ENCODE peak calls at places on chromosomes 16 and 17, in seven cellular contexts. J, A, U, E, S, X and M are unnamed samples.

GRCh38 chr17:43900858-43901754 is 6.2 kb downstream of the MPP2 start:
- DNase-seq in J (no peak), A (no peak), U (no peak), E (no peak), S (no peak), X (no peak), M (no peak)

GRCh38 chr17:75352079-75352569 is 53.4 kb downstream of the GRB2 start:
- DNase-seq in J (no peak), A (no peak), U (no peak), E (no peak), S (no peak), X (no peak), M (no peak)

GRCh38 chr17:64282753-64283080 is 19.7 kb upstream of the TEX2 start:
- DNase-seq in J (no peak), A (no peak), U (no peak), E (no peak), S (no peak), X (no peak), M (no peak)

GRCh38 chr17:29420128-29420527 is 30.0 kb downstream of the TAOK1 start:
- DNase-seq in J (no peak), A (no peak), U (no peak), E (no peak), S (no peak), X (no peak), M (no peak)

GRCh38 chr16:4057439-4057877 is 58.8 kb downstream of the ADCY9 start:
- DNase-seq in J (no peak), A (no peak), U (no peak), E (no peak), S (no peak), X (no peak), M (no peak)

GRCh38 chr17:8224891-8225812 is 14.8 kb upstream of the AURKB start:
- DNase-seq in J (no peak), A (no peak), U (no peak), E (no peak), S (no peak), X (no peak), M (no peak)

GRCh38 chr16:27721548-27722265 is 171.8 kb downstream of the KATNIP start:
- DNase-seq in J (peak; percentile 82), A (peak; percentile 72), U (no peak), E (no peak), S (no peak), X (no peak), M (no peak)

GRCh38 chr17:37259030-37259735 is 116.6 kb upstream of the C17orf78 start:
- DNase-seq in J (no peak), A (no peak), U (no peak), E (no peak), S (no peak), X (no peak), M (no peak)

GRCh38 chr17:66431080-66431795 is 128.8 kb downstream of the PRKCA start:
- DNase-seq in J (no peak), A (no peak), U (no peak), E (no peak), S (no peak), X (no peak), M (no peak)

GRCh38 chr16:79209308-79209707 is 391.2 kb downstream of the MAF start:
- DNase-seq in J (no peak), A (no peak), U (no peak), E (no peak), S (no peak), X (no peak), M (no peak)

GRCh38 chr17:72613411-72614292 is 478.8 kb downstream of the SLC39A11 start:
- DNase-seq in J (no peak), A (no peak), U (no peak), E (no peak), S (no peak), X (no peak), M (no peak)

GRCh38 chr17:22703786-22704441 is 1011.6 kb downstream of the KCNJ18 start:
- DNase-seq in J (no peak), A (no peak), U (no peak), E (no peak), S (no peak), X (no peak), M (no peak)

GRCh38 chr17:22703204-22703603 is 1010.9 kb downstream of the KCNJ18 start:
- DNase-seq in J (no peak), A (no peak), U (no peak), E (no peak), S (no peak), X (no peak), M (no peak)

GRCh38 chr17:22707626-22708025 is 1015.3 kb downstream of the KCNJ18 start:
- DNase-seq in J (no peak), A (no peak), U (no peak), E (no peak), S (no peak), X (no peak), M (no peak)

GRCh38 chr17:22704674-22705073 is 1012.4 kb downstream of the KCNJ18 start:
- DNase-seq in J (no peak), A (no peak), U (no peak), E (no peak), S (no peak), X (no peak), M (no peak)
- H3K9me3 ChIP-seq in J (no peaks in the 10 kb centered on the region), A (peaks cover 10% of the 10 kb centered on the region), U (peaks cover 5% of the 10 kb centered on the region), E (no peaks in the 10 kb centered on the region), S (peaks cover 14% of the 10 kb centered on the region), X (no peaks in the 10 kb centered on the region), M (no peaks in the 10 kb centered on the region)

DNA sequence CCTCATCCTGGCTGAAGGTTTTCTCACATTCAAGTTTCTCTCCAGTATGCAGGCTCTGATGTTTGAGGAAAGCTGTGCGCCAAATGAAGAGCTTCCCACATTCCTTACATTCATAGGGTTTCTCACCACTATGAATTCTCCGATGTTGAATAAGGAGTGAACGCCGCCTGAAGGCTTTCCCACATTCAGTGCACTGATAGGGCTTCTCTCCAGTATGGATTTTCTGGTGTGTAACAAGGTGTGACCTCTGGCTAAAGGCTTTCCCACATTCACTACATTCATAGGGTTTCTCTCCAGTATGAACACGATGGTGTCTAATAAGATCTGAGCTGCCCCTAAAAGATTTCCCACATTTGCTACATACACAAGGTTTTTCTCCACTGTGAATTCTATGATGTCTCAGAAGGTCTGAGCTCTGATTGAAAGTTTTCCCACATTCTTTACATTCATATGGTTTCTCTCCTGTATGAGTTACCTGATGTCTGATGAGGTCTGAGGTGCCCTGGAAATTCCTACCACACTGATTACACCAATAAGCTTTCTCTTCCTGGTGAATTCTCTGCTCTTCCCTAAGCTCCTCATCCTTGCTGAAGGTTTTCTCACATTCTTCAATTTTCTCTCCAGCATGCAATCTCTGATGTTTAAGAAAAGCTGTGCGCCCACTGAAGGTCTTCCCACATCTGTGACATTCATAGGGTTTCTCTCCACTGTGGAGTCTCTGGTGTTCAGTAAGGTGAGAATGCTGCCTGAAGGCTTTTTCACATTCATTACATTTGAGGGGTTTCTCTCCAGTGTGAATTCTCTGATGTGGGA is 8.9 kb downstream of the ZNF594 start:
- DNase-seq in J (no peak), A (no peak), U (no peak), E (no peak), S (no peak), X (no peak), M (no peak)
- H3K9me3 ChIP-seq in J (peaks cover 93% of the 10 kb centered on the region), A (peaks cover 100% of the 10 kb centered on the region), U (peaks cover 58% of the 10 kb centered on the region), E (peaks cover 4% of the 10 kb centered on the region), S (peaks cover 37% of the 10 kb centered on the region), X (peaks cover 31% of the 10 kb centered on the region), M (peaks cover 38% of the 10 kb centered on the region)

GRCh38 chr16:35747658-35748455 is 2288.4 kb downstream of the TP53TG3F start:
- DNase-seq in J (no peak), A (no peak), U (no peak), E (no peak), S (no peak), X (no peak), M (no peak)

GRCh38 chr16:35748621-35749252 is 2289.3 kb downstream of the TP53TG3F start:
- DNase-seq in J (no peak), A (no peak), U (no peak), E (no peak), S (no peak), X (no peak), M (no peak)

GRCh38 chr16:35750157-35750689 is 2290.8 kb downstream of the TP53TG3F start:
- DNase-seq in J (no peak), A (no peak), U (no peak), E (no peak), S (no peak), X (no peak), M (no peak)

GRCh38 chr16:35750701-35751104 is 2291.3 kb downstream of the TP53TG3F start:
- DNase-seq in J (no peak), A (no peak), U (no peak), E (no peak), S (no peak), X (no peak), M (no peak)

DNA sequence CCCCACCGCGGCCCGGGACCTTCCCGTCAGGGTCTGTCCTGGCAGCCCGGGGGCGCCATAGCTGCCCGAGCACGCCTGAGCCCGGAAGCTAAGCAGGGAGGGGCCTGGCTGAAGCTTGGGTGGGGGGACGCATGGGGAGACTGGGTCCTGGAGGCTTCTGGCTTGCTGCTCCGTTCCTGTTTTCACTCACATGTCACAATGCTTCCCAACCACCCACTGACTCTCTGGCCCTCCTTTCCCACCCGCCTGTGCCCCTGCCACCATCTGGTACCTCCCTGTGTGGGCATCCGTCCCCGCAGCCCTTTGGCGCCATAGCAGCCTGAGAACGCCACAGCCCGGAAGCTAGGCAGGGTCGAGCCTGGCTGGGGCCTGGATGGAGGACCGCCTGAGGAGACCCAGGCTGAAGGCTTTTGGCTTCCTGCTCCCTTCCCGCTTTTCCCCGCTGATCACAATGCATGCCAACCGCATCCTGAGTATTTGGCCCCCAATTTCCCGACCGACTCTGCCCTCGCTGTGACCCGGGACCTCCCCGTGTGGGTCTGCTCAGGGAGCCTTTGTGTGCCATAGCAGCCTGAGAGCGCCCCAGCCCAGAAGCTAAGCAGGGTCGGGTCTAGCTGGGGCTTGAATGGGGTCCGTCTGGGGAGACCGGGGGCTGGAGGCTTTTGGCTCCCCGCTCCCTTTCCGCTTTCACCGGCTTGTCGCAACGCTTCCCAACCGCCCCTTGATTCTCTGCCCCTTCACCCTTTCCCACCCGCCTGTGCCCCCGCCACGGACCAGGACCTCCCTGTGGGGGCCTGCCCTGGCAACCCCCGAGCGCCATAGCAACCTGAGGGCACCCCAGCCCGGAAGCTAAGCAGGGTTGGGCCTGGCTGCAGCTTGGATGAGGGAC is 2290.1 kb downstream of the TP53TG3F start:
- DNase-seq in J (no peak), A (no peak), U (no peak), E (no peak), S (no peak), X (no peak), M (no peak)
- H3K9me3 ChIP-seq in J (peaks cover 43% of the 10 kb centered on the region), A (peaks cover 88% of the 10 kb centered on the region), U (no peaks in the 10 kb centered on the region), E (no peaks in the 10 kb centered on the region), S (peaks cover 22% of the 10 kb centered on the region), X (no peaks in the 10 kb centered on the region), M (no peaks in the 10 kb centered on the region)

GRCh38 chr16:35911899-35912298 is 2452.5 kb downstream of the TP53TG3F start:
- DNase-seq in J (no peak), A (no peak), U (no peak), E (no peak), S (no peak), X (no peak), M (no peak)

GRCh38 chr16:35908152-35908551 is 2448.7 kb downstream of the TP53TG3F start:
- DNase-seq in J (no peak), A (no peak), U (no peak), E (no peak), S (no peak), X (no peak), M (no peak)

GRCh38 chr16:35909351-35909954 is 2450.0 kb downstream of the TP53TG3F start:
- DNase-seq in J (no peak), A (no peak), U (no peak), E (no peak), S (no peak), X (no peak), M (no peak)

GRCh38 chr16:35908942-35909341 is 2449.5 kb downstream of the TP53TG3F start:
- DNase-seq in J (no peak), A (no peak), U (peak; percentile 32), E (no peak), S (no peak), X (no peak), M (no peak)

GRCh38 chr16:35910409-35910808 is 2451.0 kb downstream of the TP53TG3F start:
- DNase-seq in J (no peak), A (no peak), U (no peak), E (no peak), S (no peak), X (no peak), M (no peak)
- H3K9me3 ChIP-seq in J (no peaks in the 10 kb centered on the region), A (peaks cover 16% of the 10 kb centered on the region), U (no peaks in the 10 kb centered on the region), E (no peaks in the 10 kb centered on the region), S (peaks cover 19% of the 10 kb centered on the region), X (no peaks in the 10 kb centered on the region), M (no peaks in the 10 kb centered on the region)